ENCODE peak calls at places on chromosomes 12 and 14, in ten cellular contexts. J, M, F, D, U, R, G, C, P and T are unnamed samples.

GRCh38 chr14:101563654-101564443 is 2.6 kb downstream of the DIO3 start:
- DNase-seq in J (no peak), M (no peak), F (no peak), D (no peak), U (no peak), R (no peak), G (no peak), C (no peak), P (no peak), T (no peak)

GRCh38 chr14:34368115-34368970 is 93.7 kb downstream of the SPTSSA start:
- DNase-seq in J (peak), M (peak), F (no peak), D (no peak), U (no peak), R (no peak), G (no peak), C (no peak), P (no peak), T (peak)

GRCh38 chr12:49503674-49504180 is 35.1 kb upstream of the KCNH3 start:
- DNase-seq in J (no peak), M (peak), F (no peak), D (no peak), U (peak), R (peak), G (no peak), C (peak), P (no peak), T (peak)

GRCh38 chr12:5868585-5869295 is 76.3 kb downstream of the ANO2 start:
- DNase-seq in J (no peak), M (no peak), F (no peak), D (no peak), U (no peak), R (no peak), G (no peak), C (no peak), P (no peak), T (no peak)

GRCh38 chr12:131783915-131784541 is 44.2 kb upstream of the MMP17 start:
- DNase-seq in J (peak), M (peak), F (no peak), D (no peak), U (peak), R (peak), G (no peak), C (peak), P (no peak), T (peak)

GRCh38 chr12:55830601-55831406 is 1.4 kb upstream of the DNAJC14 start:
- DNase-seq in J (peak), M (peak), F (peak), D (peak), U (no peak), R (no peak), G (peak), C (peak), P (peak), T (peak)

GRCh38 chr14:82755476-82755875 is 1221.8 kb upstream of the SEL1L start:
- DNase-seq in J (no peak), M (no peak), F (no peak), D (no peak), U (no peak), R (no peak), G (no peak), C (no peak), P (no peak), T (no peak)

GRCh38 chr14:105249175-105250007 is 1.1 kb downstream of the BTBD6 start:
- DNase-seq in J (peak), M (peak), F (no peak), D (peak), U (peak), R (no peak), G (no peak), C (peak), P (no peak), T (peak)

GRCh38 chr12:109766251-109766778 is 52.7 kb downstream of the FAM222A start:
- DNase-seq in J (no peak), M (no peak), F (peak), D (peak), U (no peak), R (no peak), G (no peak), C (no peak), P (no peak), T (no peak)

GRCh38 chr14:25108959-25109358 is 59.0 kb upstream of the STXBP6 start:
- DNase-seq in J (peak), M (peak), F (no peak), D (no peak), U (no peak), R (no peak), G (no peak), C (no peak), P (peak), T (peak)

GRCh38 chr12:95114766-95115450 is 41.5 kb upstream of the NR2C1 start:
- DNase-seq in J (peak), M (peak), F (no peak), D (no peak), U (peak), R (no peak), G (no peak), C (no peak), P (no peak), T (peak)

GRCh38 chr12:52956987-52957386 is 8.1 kb downstream of the KRT18 start:
- DNase-seq in J (no peak), M (no peak), F (no peak), D (no peak), U (peak), R (no peak), G (no peak), C (peak), P (no peak), T (peak)

GRCh38 chr14:58733451-58734208 is 95.9 kb downstream of the DACT1 start:
- DNase-seq in J (no peak), M (no peak), F (no peak), D (no peak), U (no peak), R (no peak), G (no peak), C (no peak), P (no peak), T (no peak)

GRCh38 chr12:80935076-80935475 is 2.7 kb downstream of the LIN7A start:
- DNase-seq in J (no peak), M (no peak), F (no peak), D (no peak), U (no peak), R (no peak), G (no peak), C (no peak), P (no peak), T (no peak)

GRCh38 chr14:105878554-105878953 is 352.2 kb downstream of the TMEM121 start:
- DNase-seq in J (no peak), M (no peak), F (peak), D (peak), U (no peak), R (no peak), G (no peak), C (no peak), P (no peak), T (no peak)

GRCh38 chr14:76917158-76917596 is 91.0 kb downstream of the LRRC74A start:
- DNase-seq in J (peak), M (peak), F (no peak), D (no peak), U (peak), R (no peak), G (no peak), C (peak), P (no peak), T (peak)

GRCh38 chr14:61326847-61327246 is 5.5 kb downstream of the PRKCH start:
- DNase-seq in J (no peak), M (peak), F (no peak), D (peak), U (peak), R (no peak), G (no peak), C (peak), P (peak), T (peak)

GRCh38 chr12:98238513-98238912 is 276.9 kb upstream of the TMPO start:
- DNase-seq in J (peak), M (peak), F (no peak), D (no peak), U (no peak), R (peak), G (no peak), C (peak), P (peak), T (peak)

GRCh38 chr12:62434504-62435336 is 31.9 kb upstream of the MON2 start:
- DNase-seq in J (no peak), M (no peak), F (no peak), D (no peak), U (no peak), R (no peak), G (no peak), C (no peak), P (no peak), T (no peak)

GRCh38 chr12:3631272-3631637 is 121.7 kb downstream of the CRACR2A start:
- DNase-seq in J (no peak), M (no peak), F (no peak), D (no peak), U (no peak), R (no peak), G (no peak), C (no peak), P (no peak), T (no peak)

GRCh38 chr14:104092931-104093365 is 7.4 kb downstream of the ASPG start:
- DNase-seq in J (no peak), M (no peak), F (no peak), D (peak), U (no peak), R (no peak), G (no peak), C (no peak), P (no peak), T (no peak)

GRCh38 chr14:61524936-61525292 is 170.4 kb upstream of the HIF1A start:
- DNase-seq in J (no peak), M (no peak), F (no peak), D (no peak), U (no peak), R (no peak), G (no peak), C (no peak), P (no peak), T (no peak)

GRCh38 chr14:104120281-104120741 is 18.1 kb upstream of the KIF26A start:
- DNase-seq in J (no peak), M (no peak), F (peak), D (no peak), U (no peak), R (no peak), G (no peak), C (no peak), P (no peak), T (no peak)

GRCh38 chr14:100076630-100077029 is 11.4 kb downstream of the EVL start:
- DNase-seq in J (peak), M (peak), F (peak), D (peak), U (peak), R (no peak), G (no peak), C (peak), P (peak), T (peak)

GRCh38 chr14:102849522-102850379 is 72.5 kb downstream of the TRAF3 start:
- DNase-seq in J (peak), M (peak), F (no peak), D (no peak), U (no peak), R (no peak), G (no peak), C (peak), P (no peak), T (no peak)

GRCh38 chr12:104790296-104791125 is 167.6 kb downstream of the SLC41A2 start:
- DNase-seq in J (no peak), M (peak), F (peak), D (peak), U (no peak), R (no peak), G (no peak), C (no peak), P (no peak), T (no peak)

GRCh38 chr14:90675399-90675798 is 140.8 kb downstream of the TTC7B start:
- DNase-seq in J (peak), M (peak), F (no peak), D (no peak), U (peak), R (no peak), G (no peak), C (peak), P (no peak), T (peak)

GRCh38 chr14:90674716-90675115 is 141.5 kb downstream of the TTC7B start:
- DNase-seq in J (no peak), M (no peak), F (no peak), D (no peak), U (no peak), R (no peak), G (no peak), C (no peak), P (no peak), T (no peak)

GRCh38 chr14:90674043-90674670 is 142.1 kb downstream of the TTC7B start:
- DNase-seq in J (no peak), M (no peak), F (no peak), D (no peak), U (no peak), R (no peak), G (no peak), C (no peak), P (no peak), T (no peak)

GRCh38 chr14:90671835-90672234 is 144.4 kb downstream of the TTC7B start:
- DNase-seq in J (no peak), M (no peak), F (no peak), D (no peak), U (no peak), R (no peak), G (no peak), C (no peak), P (no peak), T (no peak)

DNA sequence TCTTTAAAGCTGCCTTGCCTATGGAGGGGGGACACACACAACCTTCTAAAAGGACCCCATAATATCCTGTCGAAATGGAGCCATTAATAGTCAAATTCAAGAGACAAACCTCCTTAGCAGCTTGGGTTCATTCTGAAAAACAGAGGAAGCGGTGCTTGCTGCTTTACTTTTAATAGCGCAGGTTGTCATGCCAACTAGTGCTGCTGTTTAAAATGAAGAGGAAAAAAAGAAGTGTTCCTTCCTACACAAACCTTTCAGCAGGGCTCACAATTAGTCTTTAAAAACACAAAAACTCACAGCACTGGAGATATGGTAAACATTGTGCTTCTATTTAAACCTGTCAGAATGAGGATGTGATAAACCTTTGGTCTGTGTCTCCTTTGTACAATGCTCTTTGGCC is 144.8 kb downstream of the TTC7B start:
- DNase-seq in J (no peak), M (no peak), F (no peak), D (no peak), U (no peak), R (no peak), G (no peak), C (no peak), P (no peak), T (no peak)
- H3K4me3 ChIP-seq in J (no peak), M (no peak), F (no peak), D (no peak), U (no peak), R (no peak), G (no peak), C (no peak), P (no peak), T (no peak)

GRCh38 chr12:65300679-65301349 is 22.3 kb downstream of the MSRB3 start:
- DNase-seq in J (peak), M (peak), F (no peak), D (no peak), U (peak), R (no peak), G (no peak), C (no peak), P (no peak), T (no peak)

GRCh38 chr12:65294863-65295262 is 16.4 kb downstream of the MSRB3 start:
- DNase-seq in J (no peak), M (no peak), F (no peak), D (no peak), U (no peak), R (no peak), G (no peak), C (no peak), P (no peak), T (no peak)

GRCh38 chr12:65302891-65303290 is 24.4 kb downstream of the MSRB3 start:
- DNase-seq in J (no peak), M (no peak), F (no peak), D (no peak), U (no peak), R (no peak), G (no peak), C (no peak), P (no peak), T (no peak)

GRCh38 chr12:65296503-65297265 is 18.2 kb downstream of the MSRB3 start:
- DNase-seq in J (no peak), M (no peak), F (no peak), D (no peak), U (no peak), R (no peak), G (no peak), C (no peak), P (no peak), T (no peak)

DNA sequence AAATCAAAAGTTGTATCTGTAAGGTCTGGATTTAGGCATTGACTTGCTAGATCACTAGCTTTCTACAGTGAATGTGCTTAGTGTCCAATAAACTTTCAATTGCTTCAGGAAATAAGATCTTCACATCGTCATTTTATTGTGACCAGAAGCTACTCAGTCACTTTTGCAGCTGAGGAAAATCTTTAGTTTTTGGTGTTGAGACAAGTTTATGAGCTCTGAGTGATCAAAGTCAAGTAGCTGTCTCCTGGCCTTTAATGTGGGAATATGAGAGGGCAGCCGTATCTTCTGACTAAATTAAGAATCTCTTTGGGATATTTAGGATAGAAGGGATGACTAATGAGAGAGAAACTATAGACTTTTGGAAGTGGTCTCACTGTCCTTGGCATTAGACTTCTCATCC is 21.6 kb downstream of the MSRB3 start:
- DNase-seq in J (no peak), M (no peak), F (no peak), D (no peak), U (no peak), R (no peak), G (no peak), C (no peak), P (no peak), T (no peak)
- TF ChIP-seq CTCF in J (no peak), M (no peak), F (no peak), D (no peak), U (no peak), R (no peak), G (no peak), C (no peak), P (no peak), T (no peak)

GRCh38 chr12:128970941-128971340 is 117.7 kb downstream of the GLT1D1 start:
- DNase-seq in J (no peak), M (no peak), F (no peak), D (no peak), U (no peak), R (no peak), G (no peak), C (no peak), P (no peak), T (no peak)

GRCh38 chr12:128971802-128972201 is 118.5 kb downstream of the GLT1D1 start:
- DNase-seq in J (no peak), M (no peak), F (no peak), D (no peak), U (no peak), R (no peak), G (no peak), C (no peak), P (no peak), T (no peak)

GRCh38 chr12:128970110-128970509 is 116.8 kb downstream of the GLT1D1 start:
- DNase-seq in J (no peak), M (no peak), F (no peak), D (peak), U (no peak), R (no peak), G (no peak), C (no peak), P (no peak), T (no peak)

GRCh38 chr12:128968668-128969067 is 115.4 kb downstream of the GLT1D1 start:
- DNase-seq in J (no peak), M (no peak), F (no peak), D (no peak), U (no peak), R (no peak), G (no peak), C (no peak), P (no peak), T (no peak)

DNA sequence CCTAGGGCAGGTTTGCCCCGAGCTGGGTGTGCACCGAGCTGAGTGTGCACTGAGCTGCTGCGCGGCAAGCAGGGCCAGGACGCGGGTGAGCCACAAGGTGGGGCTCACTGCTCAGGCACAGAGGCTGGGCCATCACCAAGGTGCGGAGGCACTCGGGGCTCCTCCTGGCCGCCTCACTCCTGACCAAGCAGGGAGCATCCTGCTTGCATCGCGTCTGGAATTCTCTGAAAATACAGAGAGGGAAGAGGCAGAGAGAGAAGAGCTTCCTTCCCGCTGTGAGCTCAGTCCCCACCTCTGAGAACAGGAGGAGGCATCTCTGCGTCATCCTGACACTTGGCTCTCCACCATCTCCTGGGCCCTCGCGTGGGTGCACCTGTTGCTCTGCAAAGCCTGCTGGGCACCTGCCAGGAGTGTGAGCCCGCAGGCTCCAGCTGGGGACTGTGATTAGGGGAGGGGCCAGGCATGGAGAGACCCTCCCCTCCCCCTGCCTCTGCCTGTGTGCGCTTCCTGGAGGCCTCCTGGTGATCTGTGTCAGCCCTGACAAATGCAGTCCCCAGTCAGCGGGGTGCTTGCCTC is 116.3 kb downstream of the GLT1D1 start:
- DNase-seq in J (no peak), M (no peak), F (no peak), D (peak), U (peak), R (no peak), G (no peak), C (no peak), P (no peak), T (no peak)
- H3K4me3 ChIP-seq in J (no peak), M (no peak), F (no peak), D (no peak), U (no peak), R (no peak), G (no peak), C (no peak), P (no peak), T (no peak)

GRCh38 chr14:45940318-45940717 is 687.3 kb upstream of the MIS18BP1 start:
- DNase-seq in J (no peak), M (no peak), F (no peak), D (no peak), U (no peak), R (no peak), G (no peak), C (no peak), P (no peak), T (no peak)
- TF ChIP-seq CTCF in J (no peak), M (no peak), F (no peak), D (no peak), U (no peak), R (no peak), G (no peak), C (no peak), P (no peak), T (no peak)

DNA sequence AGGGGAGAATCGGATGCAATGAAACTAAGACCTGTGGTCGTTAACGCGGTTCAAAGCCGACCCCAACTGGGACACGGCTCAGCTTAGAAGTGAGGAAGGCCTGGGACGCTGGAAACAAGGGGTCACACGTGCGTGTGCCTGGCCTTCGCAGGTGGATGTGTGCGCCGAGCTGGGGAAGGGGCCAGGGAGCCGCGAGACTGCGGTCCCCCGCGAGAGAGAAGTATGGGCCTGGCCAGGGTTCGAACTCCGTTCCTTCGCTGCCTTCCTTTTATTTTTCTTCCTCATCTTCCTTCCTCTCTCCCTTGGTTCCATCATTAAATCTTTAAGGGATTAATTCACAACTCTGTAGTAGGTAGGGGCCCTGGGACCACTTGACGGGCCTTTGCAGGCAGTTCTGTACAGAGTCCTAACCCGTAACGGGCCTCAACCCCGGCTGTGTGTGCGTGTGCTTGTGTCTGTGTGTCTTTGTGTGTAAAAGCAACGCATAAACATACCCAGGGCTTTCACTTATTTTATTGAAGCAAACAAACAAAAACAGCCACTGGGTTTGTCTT is 3.6 kb downstream of the TTC6 start:
- DNase-seq in J (no peak), M (no peak), F (no peak), D (no peak), U (no peak), R (no peak), G (no peak), C (no peak), P (no peak), T (no peak)
- H3K4me3 ChIP-seq in J (no peak), M (no peak), F (peak), D (peak), U (no peak), R (no peak), G (no peak), C (no peak), P (no peak), T (no peak)